ENCODE peak calls at places on chromosome 3, in eight cellular contexts. One of them, this sample, is unnamed. For H3K27me3, H3K9me3 and H3K4me1, the result is how much of the 10 kb centered on the place peaks cover.

GRCh38 chr3:25747033-25747432 is 36.2 kb downstream of the NGLY1 start:
- DNase-seq in GM23248: peak
- DNase-seq in stomach: no peak
- DNase-seq in tibial artery: no peak
- DNase-seq in upper lobe of right lung: no peak
- DNase-seq in lung: no peak
- DNase-seq in ovary: no peak
- DNase-seq in heart left ventricle: no peak
- DNase-seq in this sample: no peak

GRCh38 chr3:15331606-15332404 is 581 bp downstream of the SH3BP5 start:
- DNase-seq in GM23248: peak
- DNase-seq in stomach: peak
- DNase-seq in tibial artery: peak
- DNase-seq in upper lobe of right lung: peak
- DNase-seq in lung: no peak
- DNase-seq in ovary: peak
- DNase-seq in heart left ventricle: peak
- DNase-seq in this sample: peak

GRCh38 chr3:49462222-49462621 is 7.8 kb upstream of the DAG1 start:
- DNase-seq in GM23248: peak
- DNase-seq in stomach: no peak
- DNase-seq in tibial artery: no peak
- DNase-seq in upper lobe of right lung: no peak
- DNase-seq in lung: no peak
- DNase-seq in ovary: no peak
- DNase-seq in heart left ventricle: no peak
- DNase-seq in this sample: no peak

GRCh38 chr3:105953831-105954230 is 85.0 kb upstream of the CBLB start:
- DNase-seq in GM23248: no peak
- DNase-seq in stomach: no peak
- DNase-seq in tibial artery: no peak
- DNase-seq in upper lobe of right lung: no peak
- DNase-seq in lung: no peak
- DNase-seq in ovary: no peak
- DNase-seq in heart left ventricle: no peak
- DNase-seq in this sample: no peak

GRCh38 chr3:52704611-52705437 is 767 bp downstream of the GLT8D1 start:
- DNase-seq in GM23248: peak
- DNase-seq in stomach: no peak
- DNase-seq in tibial artery: no peak
- DNase-seq in upper lobe of right lung: no peak
- DNase-seq in lung: no peak
- DNase-seq in ovary: no peak
- DNase-seq in heart left ventricle: no peak
- DNase-seq in this sample: no peak

GRCh38 chr3:89426060-89426459 is 318.6 kb downstream of the EPHA3 start:
- DNase-seq in GM23248: no peak
- DNase-seq in stomach: no peak
- DNase-seq in tibial artery: no peak
- DNase-seq in upper lobe of right lung: no peak
- DNase-seq in lung: no peak
- DNase-seq in ovary: no peak
- DNase-seq in heart left ventricle: no peak
- DNase-seq in this sample: no peak

GRCh38 chr3:14435175-14436011 is 33.0 kb downstream of the SLC6A6 start:
- DNase-seq in GM23248: peak
- DNase-seq in stomach: peak
- DNase-seq in tibial artery: no peak
- DNase-seq in upper lobe of right lung: peak
- DNase-seq in lung: no peak
- DNase-seq in ovary: no peak
- DNase-seq in heart left ventricle: no peak
- DNase-seq in this sample: no peak

GRCh38 chr3:152621006-152621868 is 213.7 kb upstream of the P2RY1 start:
- DNase-seq in GM23248: peak
- DNase-seq in stomach: no peak
- DNase-seq in tibial artery: no peak
- DNase-seq in upper lobe of right lung: no peak
- DNase-seq in lung: no peak
- DNase-seq in ovary: no peak
- DNase-seq in heart left ventricle: no peak
- DNase-seq in this sample: no peak

GRCh38 chr3:114660124-114660523 is 366.3 kb downstream of the TIGIT start:
- DNase-seq in GM23248: peak
- DNase-seq in stomach: peak
- DNase-seq in tibial artery: peak
- DNase-seq in upper lobe of right lung: no peak
- DNase-seq in lung: no peak
- DNase-seq in ovary: peak
- DNase-seq in heart left ventricle: peak
- DNase-seq in this sample: no peak

GRCh38 chr3:148889828-148890227 is 24.7 kb downstream of the CPA3 start:
- DNase-seq in GM23248: no peak
- DNase-seq in stomach: no peak
- DNase-seq in tibial artery: no peak
- DNase-seq in upper lobe of right lung: no peak
- DNase-seq in lung: no peak
- DNase-seq in ovary: no peak
- DNase-seq in heart left ventricle: no peak
- DNase-seq in this sample: no peak
- H3K27me3 ChIP-seq in GM23248: under half
- H3K27me3 ChIP-seq in stomach: under half
- H3K27me3 ChIP-seq in tibial artery: under half
- H3K27me3 ChIP-seq in upper lobe of right lung: under half
- H3K27me3 ChIP-seq in lung: under half
- H3K27me3 ChIP-seq in ovary: under half
- H3K27me3 ChIP-seq in heart left ventricle: under half
- H3K27me3 ChIP-seq in this sample: under half

GRCh38 chr3:183654727-183655126 is 19.3 kb downstream of the KLHL24 start:
- DNase-seq in GM23248: no peak
- DNase-seq in stomach: no peak
- DNase-seq in tibial artery: no peak
- DNase-seq in upper lobe of right lung: no peak
- DNase-seq in lung: no peak
- DNase-seq in ovary: no peak
- DNase-seq in heart left ventricle: no peak
- DNase-seq in this sample: no peak

GRCh38 chr3:183650554-183650953 is 15.1 kb downstream of the KLHL24 start:
- DNase-seq in GM23248: no peak
- DNase-seq in stomach: no peak
- DNase-seq in tibial artery: no peak
- DNase-seq in upper lobe of right lung: no peak
- DNase-seq in lung: no peak
- DNase-seq in ovary: no peak
- DNase-seq in heart left ventricle: no peak
- DNase-seq in this sample: no peak

DNA sequence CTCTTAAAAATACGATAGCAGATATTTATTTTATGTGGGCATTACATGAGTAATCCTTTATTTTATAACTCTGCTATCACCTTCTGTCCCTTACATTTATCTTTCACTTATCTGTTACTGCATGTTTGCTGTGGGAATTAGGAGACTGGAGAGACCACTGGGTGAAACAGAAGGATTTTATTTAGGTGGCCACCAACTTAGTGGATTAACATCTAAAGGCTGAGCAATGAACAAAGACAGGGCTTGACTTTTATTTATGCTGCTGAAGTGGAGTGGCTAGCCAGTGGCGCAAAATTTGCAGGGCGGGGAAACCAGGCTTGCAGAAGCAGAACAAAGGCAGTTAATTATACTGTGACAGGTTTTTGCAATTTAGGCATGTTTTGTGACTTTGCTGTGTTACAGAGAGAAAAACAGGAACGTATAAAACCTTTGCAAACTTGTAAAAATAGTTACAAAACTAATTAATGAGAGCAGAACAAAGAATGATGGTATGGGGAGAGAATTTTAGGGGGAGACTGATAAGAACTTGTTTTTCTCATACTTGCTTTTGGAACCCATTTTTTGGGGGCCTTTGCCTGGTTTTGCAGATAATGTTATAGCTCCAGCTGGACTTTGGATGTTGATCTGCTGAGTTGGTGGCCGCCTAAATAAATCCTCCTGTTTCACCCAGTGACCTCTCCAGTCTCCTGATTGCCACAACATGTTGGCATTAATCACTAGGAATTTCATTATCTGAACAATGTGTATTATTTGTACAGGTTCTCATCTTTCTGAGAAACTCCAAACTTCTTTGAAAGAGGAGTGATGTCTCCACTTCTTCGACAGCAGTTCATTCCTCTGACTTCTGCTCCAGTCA is 18.0 kb downstream of the KLHL24 start:
- DNase-seq in GM23248: no peak
- DNase-seq in stomach: no peak
- DNase-seq in tibial artery: no peak
- DNase-seq in upper lobe of right lung: no peak
- DNase-seq in lung: no peak
- DNase-seq in ovary: no peak
- DNase-seq in heart left ventricle: no peak
- DNase-seq in this sample: no peak
- H3K9me3 ChIP-seq in GM23248: under half
- H3K9me3 ChIP-seq in stomach: under half
- H3K9me3 ChIP-seq in tibial artery: under half
- H3K9me3 ChIP-seq in upper lobe of right lung: under half
- H3K9me3 ChIP-seq in lung: under half
- H3K9me3 ChIP-seq in ovary: under half
- H3K9me3 ChIP-seq in heart left ventricle: under half
- H3K9me3 ChIP-seq in this sample: under half

GRCh38 chr3:10808974-10809373 is 7.1 kb upstream of the SLC6A11 start:
- DNase-seq in GM23248: no peak
- DNase-seq in stomach: no peak
- DNase-seq in tibial artery: no peak
- DNase-seq in upper lobe of right lung: no peak
- DNase-seq in lung: no peak
- DNase-seq in ovary: no peak
- DNase-seq in heart left ventricle: no peak
- DNase-seq in this sample: no peak
- H3K4me1 ChIP-seq in GM23248: under half
- H3K4me1 ChIP-seq in stomach: under half
- H3K4me1 ChIP-seq in tibial artery: under half
- H3K4me1 ChIP-seq in upper lobe of right lung: under half
- H3K4me1 ChIP-seq in lung: under half
- H3K4me1 ChIP-seq in ovary: under half
- H3K4me1 ChIP-seq in heart left ventricle: under half
- H3K4me1 ChIP-seq in this sample: under half

GRCh38 chr3:147411235-147411607 is 2.1 kb downstream of the ZIC1 start:
- DNase-seq in GM23248: peak
- DNase-seq in stomach: no peak
- DNase-seq in tibial artery: no peak
- DNase-seq in upper lobe of right lung: no peak
- DNase-seq in lung: peak
- DNase-seq in ovary: no peak
- DNase-seq in heart left ventricle: no peak
- DNase-seq in this sample: no peak
- H3K27me3 ChIP-seq in GM23248: under half
- H3K27me3 ChIP-seq in stomach: half or more
- H3K27me3 ChIP-seq in tibial artery: half or more
- H3K27me3 ChIP-seq in upper lobe of right lung: half or more
- H3K27me3 ChIP-seq in lung: under half
- H3K27me3 ChIP-seq in ovary: under half
- H3K27me3 ChIP-seq in heart left ventricle: half or more
- H3K27me3 ChIP-seq in this sample: half or more

DNA sequence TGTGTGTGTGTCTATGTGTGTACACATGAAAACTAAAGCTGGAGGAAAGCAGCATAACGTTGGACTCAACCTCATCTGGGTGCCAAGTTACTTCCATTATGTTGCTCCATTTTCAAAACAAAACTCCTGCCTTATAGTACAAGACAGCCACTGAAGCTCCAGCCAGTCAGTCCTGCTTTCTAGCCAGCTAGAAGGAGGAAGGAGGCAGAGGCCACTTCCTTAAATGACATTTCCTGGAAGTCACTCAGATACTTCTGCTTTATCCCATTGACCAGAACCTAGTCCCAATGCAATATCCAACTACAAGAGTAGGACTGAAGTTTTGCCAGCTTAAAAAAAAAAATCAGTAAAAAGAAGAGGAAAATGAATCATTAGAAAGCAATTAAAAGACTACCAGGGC is 31.7 kb downstream of the CADPS start:
- DNase-seq in GM23248: no peak
- DNase-seq in stomach: no peak
- DNase-seq in tibial artery: no peak
- DNase-seq in upper lobe of right lung: no peak
- DNase-seq in lung: no peak
- DNase-seq in ovary: no peak
- DNase-seq in heart left ventricle: no peak
- DNase-seq in this sample: no peak
- H3K9me3 ChIP-seq in GM23248: under half
- H3K9me3 ChIP-seq in stomach: under half
- H3K9me3 ChIP-seq in tibial artery: under half
- H3K9me3 ChIP-seq in upper lobe of right lung: under half
- H3K9me3 ChIP-seq in lung: under half
- H3K9me3 ChIP-seq in ovary: under half
- H3K9me3 ChIP-seq in heart left ventricle: under half
- H3K9me3 ChIP-seq in this sample: under half

GRCh38 chr3:107644631-107645030 is 121.9 kb downstream of the BBX start:
- DNase-seq in GM23248: peak
- DNase-seq in stomach: no peak
- DNase-seq in tibial artery: no peak
- DNase-seq in upper lobe of right lung: no peak
- DNase-seq in lung: no peak
- DNase-seq in ovary: no peak
- DNase-seq in heart left ventricle: no peak
- DNase-seq in this sample: no peak
- H3K4me1 ChIP-seq in GM23248: under half
- H3K4me1 ChIP-seq in stomach: under half
- H3K4me1 ChIP-seq in tibial artery: under half
- H3K4me1 ChIP-seq in upper lobe of right lung: under half
- H3K4me1 ChIP-seq in lung: under half
- H3K4me1 ChIP-seq in ovary: under half
- H3K4me1 ChIP-seq in heart left ventricle: under half
- H3K4me1 ChIP-seq in this sample: under half

GRCh38 chr3:142228964-142229363 is 3.6 kb upstream of the GK5 start:
- DNase-seq in GM23248: no peak
- DNase-seq in stomach: no peak
- DNase-seq in tibial artery: no peak
- DNase-seq in upper lobe of right lung: no peak
- DNase-seq in lung: no peak
- DNase-seq in ovary: no peak
- DNase-seq in heart left ventricle: no peak
- DNase-seq in this sample: no peak
- H3K27me3 ChIP-seq in GM23248: under half
- H3K27me3 ChIP-seq in stomach: under half
- H3K27me3 ChIP-seq in tibial artery: under half
- H3K27me3 ChIP-seq in upper lobe of right lung: under half
- H3K27me3 ChIP-seq in lung: under half
- H3K27me3 ChIP-seq in ovary: under half
- H3K27me3 ChIP-seq in heart left ventricle: under half
- H3K27me3 ChIP-seq in this sample: under half

GRCh38 chr3:28994161-28994905 is 286.5 kb upstream of the RBMS3 start:
- DNase-seq in GM23248: no peak
- DNase-seq in stomach: no peak
- DNase-seq in tibial artery: no peak
- DNase-seq in upper lobe of right lung: no peak
- DNase-seq in lung: no peak
- DNase-seq in ovary: no peak
- DNase-seq in heart left ventricle: no peak
- DNase-seq in this sample: no peak
- H3K9me3 ChIP-seq in GM23248: under half
- H3K9me3 ChIP-seq in stomach: under half
- H3K9me3 ChIP-seq in tibial artery: under half
- H3K9me3 ChIP-seq in upper lobe of right lung: under half
- H3K9me3 ChIP-seq in lung: under half
- H3K9me3 ChIP-seq in ovary: under half
- H3K9me3 ChIP-seq in heart left ventricle: under half
- H3K9me3 ChIP-seq in this sample: under half

This sample was measured in BE2C.